ENCODE peak calls at places on chromosomes 5 and 9, in six cellular contexts. W is body of pancreas, F is left lung, G is natural killer cell, B is fibroblast of mammary gland, X is MCF 10A. E is an unnamed sample.

GRCh38 chr5:56190500-56190899 is 42.6 kb downstream of the ANKRD55 start:
- DNase-seq in B (peak), X (peak), G (no peak), F (peak), W (peak), E (no peak)

GRCh38 chr9:87850405-87850804 is 32.3 kb upstream of the SPATA31E1 start:
- DNase-seq in B (peak), W (no peak), F (no peak), X (peak), G (no peak), E (no peak)

GRCh38 chr9:16679327-16679821 is 191.1 kb downstream of the BNC2 start:
- DNase-seq in B (peak), X (no peak), G (no peak), W (no peak), F (no peak), E (no peak)

GRCh38 chr5:143886621-143887301 is 74.8 kb downstream of the HMHB1 start:
- DNase-seq in F (no peak), B (no peak), G (no peak), W (no peak), X (no peak), E (no peak)

GRCh38 chr9:133930046-133931015 is 61.8 kb downstream of the VAV2 start:
- DNase-seq in F (no peak), W (peak), X (no peak), B (no peak), G (no peak), E (no peak)

GRCh38 chr9:130866474-130866965 is 30.1 kb downstream of the QRFP start:
- DNase-seq in B (peak), F (no peak), G (no peak), X (peak), W (peak), E (no peak)

GRCh38 chr9:123349691-123350480 is 6.1 kb upstream of the CRB2 start:
- DNase-seq in W (peak), F (no peak), X (peak), G (peak), B (peak), E (no peak)

GRCh38 chr5:169302491-169303118 is 1.7 kb upstream of the SLIT3 start:
- DNase-seq in F (no peak), W (peak), G (no peak), B (peak), X (peak), E (no peak)

GRCh38 chr9:132200706-132201105 is 38.8 kb downstream of the NTNG2 start:
- DNase-seq in B (no peak), G (no peak), F (no peak), X (no peak), W (no peak), E (no peak)

GRCh38 chr5:40378431-40379175 is 301.1 kb upstream of the PTGER4 start:
- DNase-seq in G (no peak), W (no peak), X (no peak), F (no peak), B (no peak), E (no peak)

GRCh38 chr5:173743641-173744343 is 127.3 kb upstream of the BOD1 start:
- DNase-seq in X (no peak), W (no peak), F (no peak), B (no peak), G (no peak), E (no peak)

GRCh38 chr5:19044931-19045695 is 942.9 kb downstream of the CDH18 start:
- DNase-seq in W (no peak), G (no peak), F (no peak), B (no peak), X (no peak), E (no peak)

GRCh38 chr5:180868960-180869359 is 7.9 kb upstream of the ZFP62 start:
- DNase-seq in G (peak), B (peak), W (peak), X (peak), F (peak), E (no peak)

GRCh38 chr5:173123416-173123815 is 20.9 kb upstream of the BNIP1 start:
- DNase-seq in X (peak), F (no peak), W (no peak), B (peak), G (no peak), E (no peak)

GRCh38 chr5:180201051-180201987 is 7.7 kb downstream of the RASGEF1C start:
- DNase-seq in B (peak), W (no peak), F (no peak), X (peak), G (no peak), E (no peak)

GRCh38 chr9:33185858-33186257 is 18.7 kb upstream of the B4GALT1 start:
- DNase-seq in B (no peak), F (no peak), G (no peak), W (peak), X (no peak), E (no peak)

GRCh38 chr5:135271533-135272310 is 127.3 kb downstream of the MACROH2A1 start:
- DNase-seq in X (no peak), W (no peak), B (peak), F (no peak), G (no peak), E (no peak)

GRCh38 chr5:34620185-34620584 is 35.9 kb upstream of the RAI14 start:
- DNase-seq in F (no peak), G (no peak), B (no peak), X (no peak), W (no peak), E (no peak)

GRCh38 chr5:34552686-34553085 is 103.4 kb upstream of the RAI14 start:
- DNase-seq in W (no peak), X (no peak), G (no peak), F (no peak), B (no peak), E (no peak)

DNA sequence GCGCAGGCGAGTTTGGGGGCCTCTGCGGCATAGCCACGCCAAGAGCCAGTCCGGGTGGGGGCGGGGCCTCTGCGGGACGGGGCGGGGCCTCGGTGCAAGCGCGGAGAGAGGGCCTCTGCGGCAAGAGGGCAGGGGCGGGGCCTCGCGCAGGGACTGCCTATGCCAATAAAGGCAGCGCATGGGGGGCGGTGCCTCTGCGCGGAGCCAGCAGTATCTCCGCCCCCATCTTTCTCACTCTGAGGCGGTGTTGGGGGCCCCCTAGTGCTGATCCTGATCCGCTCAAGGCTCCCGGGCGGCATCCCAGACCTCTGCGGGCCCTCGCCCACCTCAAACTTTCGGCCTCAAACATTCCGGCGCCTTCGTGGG is 9.2 kb upstream of the GPRIN1 start:
- DNase-seq in X (no peak), B (peak), G (peak), W (peak), F (peak), E (no peak)
- TF ChIP-seq CTCF in X (no peak), B (peak), G (no peak), W (no peak), F (no peak), E (peak)

GRCh38 chr5:175796536-175797499 is 74.6 kb upstream of the CPLX2 start:
- DNase-seq in W (peak), G (peak), B (peak), F (peak), X (peak), E (no peak)
- TF ChIP-seq CTCF in W (no peak), G (no peak), B (no peak), F (no peak), X (no peak), E (peak)

GRCh38 chr5:158364367-158364766 is 505.4 kb upstream of the CLINT1 start:
- DNase-seq in W (no peak), B (no peak), F (no peak), G (no peak), X (peak), E (no peak)
- TF ChIP-seq CTCF in W (no peak), B (no peak), F (no peak), G (no peak), X (no peak), E (no peak)

DNA sequence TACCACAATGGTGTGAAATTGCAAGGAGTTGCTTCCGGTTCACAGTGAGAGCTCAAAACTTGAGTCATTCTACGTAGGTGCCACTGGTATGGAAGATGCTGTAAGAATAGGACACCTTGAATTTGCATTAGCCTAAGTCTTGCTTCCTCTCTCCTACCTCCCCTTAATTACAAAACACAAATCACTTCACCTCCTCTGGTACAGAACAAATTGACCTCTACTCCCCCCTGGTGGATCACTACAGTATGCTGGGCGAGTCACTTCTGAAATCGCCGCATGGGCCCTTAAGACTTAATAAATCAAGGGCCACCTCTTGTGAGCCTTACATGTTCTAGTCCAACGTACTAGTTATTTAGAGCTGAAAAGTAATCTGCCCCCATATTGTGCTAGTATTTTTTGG is 145.3 kb upstream of the SMARCA2 start:
- DNase-seq in G (no peak), F (no peak), B (peak), W (no peak), X (peak), E (no peak)
- TF ChIP-seq CTCF in G (peak), F (peak), B (peak), W (no peak), X (peak), E (peak)

DNA sequence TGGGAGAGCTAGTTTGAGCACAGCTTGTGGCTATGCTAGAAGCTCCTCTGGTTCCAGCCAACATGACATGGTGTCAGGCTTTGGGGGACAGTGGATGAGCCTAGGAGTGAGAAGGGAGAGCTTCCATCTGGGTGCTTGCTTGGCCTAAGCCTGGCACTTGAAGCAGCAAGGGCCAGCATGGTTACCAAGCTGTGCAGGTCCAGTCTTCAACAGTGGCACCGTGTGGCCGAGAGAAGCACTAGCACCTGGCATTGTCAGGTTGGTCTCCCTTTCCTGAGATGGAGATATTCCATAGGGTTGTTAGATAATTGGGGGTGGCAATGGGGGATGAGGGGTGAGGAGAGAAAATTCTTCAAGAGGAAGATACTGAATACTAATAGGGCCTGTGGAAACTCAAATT is 261.9 kb downstream of the PBX3 start:
- DNase-seq in G (no peak), F (no peak), B (peak), X (no peak), W (no peak), E (no peak)
- TF ChIP-seq CTCF in G (no peak), F (no peak), B (peak), X (no peak), W (no peak), E (peak)

E was measured in chondrocyte.